ENCODE peak calls at places on chromosomes 2 and 18, in ten cellular contexts. H, S, P, G, A, X, W, U, Y and T are unnamed samples.

GRCh38 chr2:1633092-1633721 is 111.1 kb downstream of the PXDN start:
- DNase-seq in H (no peak), S (no peak), P (no peak), G (no peak), A (no peak), X (no peak), W (no peak), U (no peak), Y (no peak), T (no peak)

GRCh38 chr2:240319221-240319854 is 116.1 kb upstream of the GPC1 start:
- DNase-seq in H (no peak), S (no peak), P (peak), G (no peak), A (no peak), X (no peak), W (no peak), U (no peak), Y (no peak), T (no peak)

GRCh38 chr2:197909377-197909776 is 105.0 kb downstream of the PLCL1 start:
- DNase-seq in H (no peak), S (no peak), P (peak), G (no peak), A (peak), X (no peak), W (no peak), U (no peak), Y (no peak), T (no peak)

GRCh38 chr2:123840016-123840415 is 185.1 kb upstream of the CNTNAP5 start:
- DNase-seq in H (no peak), S (no peak), P (no peak), G (no peak), A (no peak), X (no peak), W (no peak), U (no peak), Y (no peak), T (no peak)

GRCh38 chr2:226256709-226257401 is 542.8 kb downstream of the IRS1 start:
- DNase-seq in H (no peak), S (no peak), P (peak), G (no peak), A (no peak), X (no peak), W (no peak), U (no peak), Y (no peak), T (no peak)

GRCh38 chr2:209371407-209371806 is 52.4 kb upstream of the MAP2 start:
- DNase-seq in H (no peak), S (no peak), P (no peak), G (no peak), A (no peak), X (no peak), W (no peak), U (no peak), Y (no peak), T (no peak)

GRCh38 chr2:234044157-234044556 is 6.3 kb upstream of the SPP2 start:
- DNase-seq in H (no peak), S (no peak), P (peak), G (no peak), A (peak), X (no peak), W (no peak), U (no peak), Y (no peak), T (no peak)

GRCh38 chr18:72544092-72544886 is at the start of gene CBLN2:
- DNase-seq in H (peak), S (peak), P (peak), G (peak), A (peak), X (peak), W (peak), U (no peak), Y (no peak), T (no peak)

GRCh38 chr2:9648821-9649220 is 18.0 kb upstream of the YWHAQ start:
- DNase-seq in H (no peak), S (no peak), P (no peak), G (no peak), A (no peak), X (no peak), W (no peak), U (no peak), Y (no peak), T (no peak)

GRCh38 chr18:64134044-64134757 is 14.7 kb downstream of the LINC00305 start:
- DNase-seq in H (no peak), S (no peak), P (peak), G (no peak), A (peak), X (peak), W (no peak), U (no peak), Y (no peak), T (no peak)

GRCh38 chr2:112680666-112681101 is 34.9 kb downstream of the SLC20A1 start:
- DNase-seq in H (no peak), S (no peak), P (peak), G (no peak), A (no peak), X (no peak), W (no peak), U (no peak), Y (no peak), T (no peak)

GRCh38 chr18:74897971-74898657 is 300.4 kb downstream of the ZNF407 start:
- DNase-seq in H (no peak), S (no peak), P (peak), G (no peak), A (peak), X (no peak), W (no peak), U (no peak), Y (no peak), T (no peak)

GRCh38 chr2:43312751-43313641 is 86.6 kb upstream of the ZFP36L2 start:
- DNase-seq in H (no peak), S (no peak), P (peak), G (no peak), A (peak), X (peak), W (no peak), U (no peak), Y (peak), T (no peak)

GRCh38 chr2:16640867-16641266 is 24.8 kb downstream of the CYRIA start:
- DNase-seq in H (no peak), S (no peak), P (no peak), G (peak), A (no peak), X (no peak), W (no peak), U (no peak), Y (no peak), T (no peak)

GRCh38 chr2:70696142-70696541 is 71.9 kb downstream of the ADD2 start:
- DNase-seq in H (no peak), S (no peak), P (no peak), G (no peak), A (no peak), X (no peak), W (no peak), U (no peak), Y (no peak), T (no peak)

GRCh38 chr2:10282621-10283105 is 20.0 kb upstream of the HPCAL1 start:
- DNase-seq in H (no peak), S (no peak), P (no peak), G (peak), A (no peak), X (no peak), W (no peak), U (no peak), Y (no peak), T (no peak)

GRCh38 chr2:241801611-241802420 is 7.2 kb upstream of the NEU4 start:
- DNase-seq in H (no peak), S (no peak), P (no peak), G (peak), A (no peak), X (no peak), W (no peak), U (no peak), Y (no peak), T (no peak)

GRCh38 chr2:15306706-15307105 is 254.4 kb downstream of the NBAS start:
- DNase-seq in H (no peak), S (no peak), P (no peak), G (no peak), A (no peak), X (no peak), W (no peak), U (no peak), Y (no peak), T (no peak)

GRCh38 chr2:239376351-239376750 is 24.5 kb downstream of the HDAC4 start:
- DNase-seq in H (no peak), S (no peak), P (no peak), G (peak), A (no peak), X (no peak), W (no peak), U (no peak), Y (no peak), T (no peak)

GRCh38 chr2:71609029-71609428 is 155.7 kb downstream of the DYSF start:
- DNase-seq in H (no peak), S (no peak), P (no peak), G (no peak), A (no peak), X (no peak), W (no peak), U (peak), Y (no peak), T (no peak)

GRCh38 chr18:31255953-31256352 is 62.0 kb upstream of the DSG1 start:
- DNase-seq in H (no peak), S (no peak), P (no peak), G (no peak), A (no peak), X (no peak), W (no peak), U (no peak), Y (no peak), T (no peak)

GRCh38 chr2:151756820-151757219 is 22.5 kb upstream of the NEB start:
- DNase-seq in H (no peak), S (no peak), P (no peak), G (no peak), A (no peak), X (no peak), W (no peak), U (no peak), Y (no peak), T (no peak)

GRCh38 chr2:44939074-44940052 is 2.1 kb upstream of the SIX3 start:
- DNase-seq in H (no peak), S (no peak), P (no peak), G (peak), A (no peak), X (no peak), W (no peak), U (no peak), Y (no peak), T (no peak)

GRCh38 chr2:200376422-200377142 is 70.1 kb downstream of the SPATS2L start:
- DNase-seq in H (no peak), S (no peak), P (no peak), G (no peak), A (no peak), X (no peak), W (no peak), U (no peak), Y (peak), T (no peak)

GRCh38 chr2:201886504-201886903 is 80.2 kb downstream of the CDK15 start:
- DNase-seq in H (no peak), S (no peak), P (peak), G (no peak), A (peak), X (no peak), W (no peak), U (no peak), Y (no peak), T (no peak)

GRCh38 chr2:60934153-60934722 is 52.9 kb downstream of the REL start:
- DNase-seq in H (no peak), S (no peak), P (no peak), G (no peak), A (no peak), X (peak), W (no peak), U (no peak), Y (no peak), T (no peak)

GRCh38 chr2:115165529-115166109 is 723.2 kb downstream of the DPP10 start:
- DNase-seq in H (peak), S (no peak), P (peak), G (no peak), A (no peak), X (peak), W (no peak), U (peak), Y (peak), T (no peak)

GRCh38 chr2:27381577-27382181 is 1.1 kb upstream of the ZNF513 start:
- DNase-seq in H (no peak), S (no peak), P (no peak), G (no peak), A (no peak), X (no peak), W (no peak), U (no peak), Y (no peak), T (no peak)

GRCh38 chr2:159174759-159175158 is 111.7 kb downstream of the WDSUB1 start:
- DNase-seq in H (no peak), S (no peak), P (no peak), G (no peak), A (no peak), X (no peak), W (no peak), U (no peak), Y (no peak), T (no peak)

GRCh38 chr2:30417253-30417652 is 29.8 kb upstream of the LCLAT1 start:
- DNase-seq in H (no peak), S (no peak), P (no peak), G (peak), A (no peak), X (no peak), W (no peak), U (no peak), Y (no peak), T (no peak)

GRCh38 chr2:54634564-54635511 is 88.6 kb upstream of the EML6 start:
- DNase-seq in H (no peak), S (no peak), P (peak), G (peak), A (peak), X (no peak), W (peak), U (no peak), Y (no peak), T (no peak)